ENCODE peak calls at places on chromosomes 3 and 15, in seven cellular contexts. One of them, this sample, is unnamed. For H3K4me1, the result is how much of the 10 kb centered on the place peaks cover.

GRCh38 chr15:100716456-100717085 is 114.2 kb downstream of the ASB7 start:
- DNase-seq in transverse colon: no peak
- DNase-seq in heart right ventricle: no peak
- DNase-seq in tibial nerve: no peak
- DNase-seq in right atrium auricular region: peak
- DNase-seq in CD8-positive, alpha-beta memory T cell: no peak
- DNase-seq in ovary: no peak
- DNase-seq in this sample: no peak

GRCh38 chr15:31300981-31301686 is 25.5 kb upstream of the KLF13 start:
- DNase-seq in transverse colon: no peak
- DNase-seq in heart right ventricle: no peak
- DNase-seq in tibial nerve: peak
- DNase-seq in right atrium auricular region: peak
- DNase-seq in CD8-positive, alpha-beta memory T cell: no peak
- DNase-seq in ovary: no peak
- DNase-seq in this sample: no peak

GRCh38 chr3:1828519-1828918 is 270.1 kb upstream of the CNTN4 start:
- DNase-seq in transverse colon: no peak
- DNase-seq in heart right ventricle: no peak
- DNase-seq in tibial nerve: no peak
- DNase-seq in right atrium auricular region: no peak
- DNase-seq in CD8-positive, alpha-beta memory T cell: no peak
- DNase-seq in ovary: no peak
- DNase-seq in this sample: no peak

GRCh38 chr15:87648278-87648677 is 608.3 kb downstream of the NTRK3 start:
- DNase-seq in transverse colon: no peak
- DNase-seq in heart right ventricle: no peak
- DNase-seq in tibial nerve: no peak
- DNase-seq in right atrium auricular region: no peak
- DNase-seq in CD8-positive, alpha-beta memory T cell: no peak
- DNase-seq in ovary: no peak
- DNase-seq in this sample: no peak

GRCh38 chr3:119469378-119470189 is 821 bp downstream of the POGLUT1 start:
- DNase-seq in transverse colon: no peak
- DNase-seq in heart right ventricle: no peak
- DNase-seq in tibial nerve: no peak
- DNase-seq in right atrium auricular region: no peak
- DNase-seq in CD8-positive, alpha-beta memory T cell: no peak
- DNase-seq in ovary: no peak
- DNase-seq in this sample: no peak

GRCh38 chr3:188439080-188439479 is 285.1 kb downstream of the LPP start:
- DNase-seq in transverse colon: no peak
- DNase-seq in heart right ventricle: no peak
- DNase-seq in tibial nerve: no peak
- DNase-seq in right atrium auricular region: no peak
- DNase-seq in CD8-positive, alpha-beta memory T cell: no peak
- DNase-seq in ovary: no peak
- DNase-seq in this sample: peak

GRCh38 chr15:77709135-77709886 is 76.6 kb upstream of the LINGO1 start:
- DNase-seq in transverse colon: no peak
- DNase-seq in heart right ventricle: no peak
- DNase-seq in tibial nerve: no peak
- DNase-seq in right atrium auricular region: no peak
- DNase-seq in CD8-positive, alpha-beta memory T cell: no peak
- DNase-seq in ovary: no peak
- DNase-seq in this sample: no peak

GRCh38 chr3:142027713-142028112 is 121.6 kb downstream of the TFDP2 start:
- DNase-seq in transverse colon: peak
- DNase-seq in heart right ventricle: no peak
- DNase-seq in tibial nerve: no peak
- DNase-seq in right atrium auricular region: no peak
- DNase-seq in CD8-positive, alpha-beta memory T cell: no peak
- DNase-seq in ovary: no peak
- DNase-seq in this sample: no peak

GRCh38 chr15:71282086-71282485 is 166.8 kb downstream of the THSD4 start:
- DNase-seq in transverse colon: no peak
- DNase-seq in heart right ventricle: no peak
- DNase-seq in tibial nerve: no peak
- DNase-seq in right atrium auricular region: no peak
- DNase-seq in CD8-positive, alpha-beta memory T cell: no peak
- DNase-seq in ovary: no peak
- DNase-seq in this sample: no peak

GRCh38 chr15:58267026-58267425 is 128.8 kb downstream of the AQP9 start:
- DNase-seq in transverse colon: no peak
- DNase-seq in heart right ventricle: no peak
- DNase-seq in tibial nerve: no peak
- DNase-seq in right atrium auricular region: no peak
- DNase-seq in CD8-positive, alpha-beta memory T cell: no peak
- DNase-seq in ovary: no peak
- DNase-seq in this sample: no peak

GRCh38 chr15:43094416-43095039 is 11.3 kb downstream of the UBR1 start:
- DNase-seq in transverse colon: no peak
- DNase-seq in heart right ventricle: no peak
- DNase-seq in tibial nerve: no peak
- DNase-seq in right atrium auricular region: no peak
- DNase-seq in CD8-positive, alpha-beta memory T cell: no peak
- DNase-seq in ovary: no peak
- DNase-seq in this sample: no peak

GRCh38 chr3:128075516-128076464 is 23.6 kb downstream of the SEC61A1 start:
- DNase-seq in transverse colon: peak
- DNase-seq in heart right ventricle: peak
- DNase-seq in tibial nerve: peak
- DNase-seq in right atrium auricular region: peak
- DNase-seq in CD8-positive, alpha-beta memory T cell: peak
- DNase-seq in ovary: peak
- DNase-seq in this sample: peak

GRCh38 chr3:10503217-10503796 is 2.1 kb downstream of the ATP2B2 start:
- DNase-seq in transverse colon: no peak
- DNase-seq in heart right ventricle: no peak
- DNase-seq in tibial nerve: no peak
- DNase-seq in right atrium auricular region: no peak
- DNase-seq in CD8-positive, alpha-beta memory T cell: no peak
- DNase-seq in ovary: no peak
- DNase-seq in this sample: no peak

GRCh38 chr15:101033801-101034200 is 114.6 kb downstream of the LRRK1 start:
- DNase-seq in transverse colon: no peak
- DNase-seq in heart right ventricle: no peak
- DNase-seq in tibial nerve: no peak
- DNase-seq in right atrium auricular region: no peak
- DNase-seq in CD8-positive, alpha-beta memory T cell: no peak
- DNase-seq in ovary: no peak
- DNase-seq in this sample: no peak

GRCh38 chr3:185729335-185729715 is 95.5 kb downstream of the IGF2BP2 start:
- DNase-seq in transverse colon: no peak
- DNase-seq in heart right ventricle: no peak
- DNase-seq in tibial nerve: no peak
- DNase-seq in right atrium auricular region: no peak
- DNase-seq in CD8-positive, alpha-beta memory T cell: no peak
- DNase-seq in ovary: no peak
- DNase-seq in this sample: no peak

DNA sequence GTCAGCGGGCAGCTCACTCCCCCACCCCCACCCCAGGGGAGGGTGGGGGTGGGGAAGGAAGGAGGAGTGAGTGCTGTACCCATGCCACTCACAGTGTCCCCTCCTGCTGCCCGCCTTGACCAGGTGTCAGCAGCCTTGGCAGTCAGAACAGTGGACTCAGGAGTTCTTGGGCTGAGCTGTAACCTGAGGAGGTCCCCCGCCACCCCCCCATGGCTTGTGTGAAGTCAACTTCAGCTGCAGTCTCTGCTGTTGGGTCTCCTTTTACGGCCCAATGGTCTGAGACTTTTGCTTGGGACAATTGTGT is 8.9 kb downstream of the MAPKAPK3 start:
- DNase-seq in transverse colon: no peak
- DNase-seq in heart right ventricle: no peak
- DNase-seq in tibial nerve: no peak
- DNase-seq in right atrium auricular region: no peak
- DNase-seq in CD8-positive, alpha-beta memory T cell: no peak
- DNase-seq in ovary: no peak
- DNase-seq in this sample: no peak
- H3K27ac ChIP-seq in transverse colon: no peak
- H3K27ac ChIP-seq in heart right ventricle: peak
- H3K27ac ChIP-seq in tibial nerve: no peak
- H3K27ac ChIP-seq in right atrium auricular region: peak
- H3K27ac ChIP-seq in CD8-positive, alpha-beta memory T cell: no peak
- H3K27ac ChIP-seq in ovary: no peak
- H3K27ac ChIP-seq in this sample: no peak

GRCh38 chr15:63945005-63945788 is 101.1 kb downstream of the DAPK2 start:
- DNase-seq in transverse colon: peak
- DNase-seq in heart right ventricle: peak
- DNase-seq in tibial nerve: peak
- DNase-seq in right atrium auricular region: peak
- DNase-seq in CD8-positive, alpha-beta memory T cell: peak
- DNase-seq in ovary: peak
- DNase-seq in this sample: peak
- H3K4me1 ChIP-seq in transverse colon: under half
- H3K4me1 ChIP-seq in heart right ventricle: under half
- H3K4me1 ChIP-seq in tibial nerve: under half
- H3K4me1 ChIP-seq in right atrium auricular region: under half
- H3K4me1 ChIP-seq in CD8-positive, alpha-beta memory T cell: under half
- H3K4me1 ChIP-seq in ovary: under half
- H3K4me1 ChIP-seq in this sample: under half

GRCh38 chr3:169990431-169990830 is 23.8 kb downstream of the SEC62 start:
- DNase-seq in transverse colon: no peak
- DNase-seq in heart right ventricle: no peak
- DNase-seq in tibial nerve: no peak
- DNase-seq in right atrium auricular region: no peak
- DNase-seq in CD8-positive, alpha-beta memory T cell: no peak
- DNase-seq in ovary: no peak
- DNase-seq in this sample: no peak
- H3K4me3 ChIP-seq in transverse colon: no peak
- H3K4me3 ChIP-seq in heart right ventricle: no peak
- H3K4me3 ChIP-seq in tibial nerve: no peak
- H3K4me3 ChIP-seq in right atrium auricular region: no peak
- H3K4me3 ChIP-seq in CD8-positive, alpha-beta memory T cell: no peak
- H3K4me3 ChIP-seq in ovary: no peak
- H3K4me3 ChIP-seq in this sample: no peak

GRCh38 chr15:67166280-67167009 is 88.0 kb downstream of the AAGAB start:
- DNase-seq in transverse colon: no peak
- DNase-seq in heart right ventricle: no peak
- DNase-seq in tibial nerve: no peak
- DNase-seq in right atrium auricular region: no peak
- DNase-seq in CD8-positive, alpha-beta memory T cell: no peak
- DNase-seq in ovary: no peak
- DNase-seq in this sample: no peak

GRCh38 chr15:67165653-67166260 is 88.7 kb downstream of the AAGAB start:
- DNase-seq in transverse colon: no peak
- DNase-seq in heart right ventricle: no peak
- DNase-seq in tibial nerve: no peak
- DNase-seq in right atrium auricular region: no peak
- DNase-seq in CD8-positive, alpha-beta memory T cell: no peak
- DNase-seq in ovary: no peak
- DNase-seq in this sample: no peak

GRCh38 chr15:67163180-67163579 is 91.3 kb downstream of the AAGAB start:
- DNase-seq in transverse colon: no peak
- DNase-seq in heart right ventricle: no peak
- DNase-seq in tibial nerve: no peak
- DNase-seq in right atrium auricular region: no peak
- DNase-seq in CD8-positive, alpha-beta memory T cell: no peak
- DNase-seq in ovary: no peak
- DNase-seq in this sample: no peak

GRCh38 chr15:67164811-67165652 is 89.4 kb downstream of the AAGAB start:
- DNase-seq in transverse colon: no peak
- DNase-seq in heart right ventricle: peak
- DNase-seq in tibial nerve: no peak
- DNase-seq in right atrium auricular region: no peak
- DNase-seq in CD8-positive, alpha-beta memory T cell: no peak
- DNase-seq in ovary: peak
- DNase-seq in this sample: no peak

DNA sequence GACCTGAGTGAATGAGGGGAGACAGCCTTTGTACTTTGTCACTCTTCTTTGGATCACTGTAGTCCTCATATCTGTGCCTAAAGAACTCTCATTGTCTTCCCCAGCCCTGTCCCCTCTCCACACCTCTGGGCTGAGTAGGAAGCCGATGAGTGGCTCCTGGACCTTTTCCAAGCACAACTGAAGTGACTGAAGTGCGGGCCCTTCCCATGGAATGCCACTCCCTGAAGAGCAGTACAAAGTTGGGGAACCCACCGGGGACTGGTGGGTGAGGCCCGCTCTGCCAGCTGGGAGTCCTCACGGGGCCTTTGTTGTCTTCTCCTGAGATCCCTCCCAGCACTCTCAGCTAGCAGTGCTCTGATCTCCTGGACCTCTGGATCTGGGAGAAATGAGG is 90.1 kb downstream of the AAGAB start:
- DNase-seq in transverse colon: no peak
- DNase-seq in heart right ventricle: no peak
- DNase-seq in tibial nerve: no peak
- DNase-seq in right atrium auricular region: no peak
- DNase-seq in CD8-positive, alpha-beta memory T cell: no peak
- DNase-seq in ovary: no peak
- DNase-seq in this sample: no peak
- H3K27ac ChIP-seq in transverse colon: no peak
- H3K27ac ChIP-seq in heart right ventricle: peak
- H3K27ac ChIP-seq in tibial nerve: no peak
- H3K27ac ChIP-seq in right atrium auricular region: peak
- H3K27ac ChIP-seq in CD8-positive, alpha-beta memory T cell: no peak
- H3K27ac ChIP-seq in ovary: no peak
- H3K27ac ChIP-seq in this sample: no peak

GRCh38 chr3:129228891-129229585 is 20.4 kb upstream of the COPG1 start:
- DNase-seq in transverse colon: no peak
- DNase-seq in heart right ventricle: peak
- DNase-seq in tibial nerve: no peak
- DNase-seq in right atrium auricular region: no peak
- DNase-seq in CD8-positive, alpha-beta memory T cell: no peak
- DNase-seq in ovary: peak
- DNase-seq in this sample: no peak
- H3K4me1 ChIP-seq in transverse colon: under half
- H3K4me1 ChIP-seq in heart right ventricle: half or more
- H3K4me1 ChIP-seq in tibial nerve: under half
- H3K4me1 ChIP-seq in right atrium auricular region: half or more
- H3K4me1 ChIP-seq in CD8-positive, alpha-beta memory T cell: under half
- H3K4me1 ChIP-seq in ovary: under half
- H3K4me1 ChIP-seq in this sample: under half

DNA sequence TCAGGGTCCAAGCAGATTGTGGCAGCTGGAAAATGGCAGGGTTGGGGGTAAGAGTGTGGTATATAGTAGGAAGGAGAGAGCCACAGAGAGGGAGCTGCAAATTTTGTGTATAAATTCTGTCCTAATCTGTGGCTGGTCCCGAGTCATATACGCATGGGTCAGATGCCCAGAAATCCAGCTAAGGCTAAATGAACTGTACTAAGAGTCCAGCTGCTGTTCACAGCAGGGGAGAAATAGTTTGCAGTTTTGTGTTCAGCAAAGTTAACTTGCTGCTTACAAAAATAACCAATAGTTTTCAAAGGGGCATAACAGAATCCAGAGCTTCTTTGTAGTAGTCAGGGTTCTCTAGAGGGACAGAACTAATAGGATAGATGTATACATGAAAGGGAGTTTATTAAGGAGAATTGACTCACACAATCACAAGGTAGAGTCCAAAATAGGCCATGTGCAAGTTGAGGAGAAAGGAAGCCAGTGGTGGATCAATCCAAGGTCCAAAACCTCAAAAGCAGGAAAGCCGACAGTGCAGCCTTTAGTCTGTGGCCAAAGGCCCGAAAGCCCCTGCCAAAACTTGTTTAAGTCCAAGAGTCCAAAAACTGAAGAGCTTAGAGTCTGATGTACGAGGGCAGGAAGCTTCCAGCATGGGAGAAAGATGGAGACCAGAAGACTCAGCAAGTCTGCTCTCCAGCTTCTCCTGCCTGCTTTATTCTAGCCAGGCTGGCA is 146.1 kb upstream of the KBTBD8 start:
- DNase-seq in transverse colon: no peak
- DNase-seq in heart right ventricle: no peak
- DNase-seq in tibial nerve: no peak
- DNase-seq in right atrium auricular region: no peak
- DNase-seq in CD8-positive, alpha-beta memory T cell: no peak
- DNase-seq in ovary: no peak
- DNase-seq in this sample: no peak
- H3K4me3 ChIP-seq in transverse colon: no peak
- H3K4me3 ChIP-seq in heart right ventricle: no peak
- H3K4me3 ChIP-seq in tibial nerve: no peak
- H3K4me3 ChIP-seq in right atrium auricular region: no peak
- H3K4me3 ChIP-seq in CD8-positive, alpha-beta memory T cell: no peak
- H3K4me3 ChIP-seq in ovary: no peak
- H3K4me3 ChIP-seq in this sample: no peak